ENCODE peak calls at places on chromosomes 1 and 21, in four cellular contexts. One of them, this sample, is unnamed.

GRCh38 chr1:225597926-225598575 is 54.9 kb downstream of the ENAH start:
- DNase-seq in K562: no peak
- DNase-seq in GM12878: no peak
- DNase-seq in HepG2: no peak
- DNase-seq in this sample: no peak

GRCh38 chr21:36150192-36150711 is 6.4 kb upstream of the DOP1B start:
- DNase-seq in K562: no peak
- DNase-seq in GM12878: peak
- DNase-seq in HepG2: no peak
- DNase-seq in this sample: no peak

GRCh38 chr21:43287111-43287973 is 118.5 kb downstream of the CRYAA start:
- DNase-seq in K562: peak
- DNase-seq in GM12878: peak
- DNase-seq in HepG2: no peak
- DNase-seq in this sample: no peak

GRCh38 chr21:43933146-43933673 is 68.2 kb downstream of the AGPAT3 start:
- DNase-seq in K562: no peak
- DNase-seq in GM12878: no peak
- DNase-seq in HepG2: no peak
- DNase-seq in this sample: no peak

GRCh38 chr1:197200468-197200899 is 54.0 kb upstream of the ASPM start:
- DNase-seq in K562: no peak
- DNase-seq in GM12878: no peak
- DNase-seq in HepG2: no peak
- DNase-seq in this sample: no peak

GRCh38 chr1:56788102-56788501 is 31.1 kb downstream of the FYB2 start:
- DNase-seq in K562: no peak
- DNase-seq in GM12878: no peak
- DNase-seq in HepG2: peak
- DNase-seq in this sample: no peak

GRCh38 chr1:153527023-153527724 is 8.6 kb downstream of the S100A6 start:
- DNase-seq in K562: no peak
- DNase-seq in GM12878: no peak
- DNase-seq in HepG2: no peak
- DNase-seq in this sample: no peak

GRCh38 chr1:201450721-201451291 is 18.2 kb downstream of the PHLDA3 start:
- DNase-seq in K562: no peak
- DNase-seq in GM12878: no peak
- DNase-seq in HepG2: no peak
- DNase-seq in this sample: no peak

GRCh38 chr1:55081188-55081904 is 42.0 kb downstream of the PCSK9 start:
- DNase-seq in K562: no peak
- DNase-seq in GM12878: no peak
- DNase-seq in HepG2: no peak
- DNase-seq in this sample: no peak

GRCh38 chr1:173134800-173135199 is 72.3 kb downstream of the TNFSF4 start:
- DNase-seq in K562: no peak
- DNase-seq in GM12878: no peak
- DNase-seq in HepG2: no peak
- DNase-seq in this sample: no peak

GRCh38 chr1:155925506-155925905 is 8.7 kb downstream of the KHDC4 start:
- DNase-seq in K562: no peak
- DNase-seq in GM12878: no peak
- DNase-seq in HepG2: no peak
- DNase-seq in this sample: no peak

GRCh38 chr1:155192346-155193274 is 15.1 kb downstream of the THBS3 start:
- DNase-seq in K562: peak
- DNase-seq in GM12878: no peak
- DNase-seq in HepG2: no peak
- DNase-seq in this sample: no peak

GRCh38 chr1:45200435-45200834 is 6.0 kb downstream of the ZSWIM5 start:
- DNase-seq in K562: no peak
- DNase-seq in GM12878: no peak
- DNase-seq in HepG2: no peak
- DNase-seq in this sample: no peak

GRCh38 chr1:20366766-20367602 is 76.3 kb downstream of the VWA5B1 start:
- DNase-seq in K562: peak
- DNase-seq in GM12878: no peak
- DNase-seq in HepG2: peak
- DNase-seq in this sample: peak

GRCh38 chr1:21634481-21635137 is 34.5 kb downstream of the RAP1GAP start:
- DNase-seq in K562: no peak
- DNase-seq in GM12878: no peak
- DNase-seq in HepG2: no peak
- DNase-seq in this sample: peak

GRCh38 chr1:21811875-21812305 is at the start of gene LDLRAD2:
- DNase-seq in K562: no peak
- DNase-seq in GM12878: no peak
- DNase-seq in HepG2: no peak
- DNase-seq in this sample: no peak

GRCh38 chr21:17931080-17931479 is 111.9 kb upstream of the C21orf91 start:
- DNase-seq in K562: peak
- DNase-seq in GM12878: peak
- DNase-seq in HepG2: peak
- DNase-seq in this sample: no peak

GRCh38 chr1:17661546-17662157 is 93.5 kb upstream of the ACTL8 start:
- DNase-seq in K562: peak
- DNase-seq in GM12878: no peak
- DNase-seq in HepG2: peak
- DNase-seq in this sample: peak

GRCh38 chr1:67256291-67257172 is 51.1 kb upstream of the IL12RB2 start:
- DNase-seq in K562: no peak
- DNase-seq in GM12878: no peak
- DNase-seq in HepG2: no peak
- DNase-seq in this sample: no peak

GRCh38 chr1:226382030-226382429 is 25.9 kb downstream of the PARP1 start:
- DNase-seq in K562: no peak
- DNase-seq in GM12878: no peak
- DNase-seq in HepG2: no peak
- DNase-seq in this sample: no peak

GRCh38 chr1:56095924-56096655 is 483.3 kb downstream of the PLPP3 start:
- DNase-seq in K562: no peak
- DNase-seq in GM12878: no peak
- DNase-seq in HepG2: no peak
- DNase-seq in this sample: no peak

GRCh38 chr21:45080639-45081414 is 6.4 kb downstream of the ADARB1 start:
- DNase-seq in K562: no peak
- DNase-seq in GM12878: no peak
- DNase-seq in HepG2: no peak
- DNase-seq in this sample: no peak

GRCh38 chr1:241269116-241269515 is 87.9 kb downstream of the RGS7 start:
- DNase-seq in K562: no peak
- DNase-seq in GM12878: no peak
- DNase-seq in HepG2: peak
- DNase-seq in this sample: peak

GRCh38 chr1:77888429-77889239 is at the start of gene NEXN:
- DNase-seq in K562: peak
- DNase-seq in GM12878: no peak
- DNase-seq in HepG2: peak
- DNase-seq in this sample: peak

GRCh38 chr1:236907205-236907604 is 97.0 kb downstream of the MT1HL1 start:
- DNase-seq in K562: peak
- DNase-seq in GM12878: no peak
- DNase-seq in HepG2: no peak
- DNase-seq in this sample: no peak

GRCh38 chr1:155022136-155022926 is 11.2 kb downstream of the DCST2 start:
- DNase-seq in K562: no peak
- DNase-seq in GM12878: no peak
- DNase-seq in HepG2: no peak
- DNase-seq in this sample: no peak

GRCh38 chr1:173122344-173122880 is 71.7 kb upstream of the TNFSF18 start:
- DNase-seq in K562: no peak
- DNase-seq in GM12878: no peak
- DNase-seq in HepG2: no peak
- DNase-seq in this sample: no peak

GRCh38 chr1:180927841-180928240 is 15.1 kb downstream of the KIAA1614 start:
- DNase-seq in K562: no peak
- DNase-seq in GM12878: no peak
- DNase-seq in HepG2: no peak
- DNase-seq in this sample: no peak

GRCh38 chr1:210558302-210558701 is 229.6 kb downstream of the HHAT start:
- DNase-seq in K562: peak
- DNase-seq in GM12878: no peak
- DNase-seq in HepG2: no peak
- DNase-seq in this sample: no peak

GRCh38 chr1:214400136-214400535 is 119.2 kb downstream of the SMYD2 start:
- DNase-seq in K562: no peak
- DNase-seq in GM12878: no peak
- DNase-seq in HepG2: no peak
- DNase-seq in this sample: no peak

GRCh38 chr1:10553124-10553523 is 78.4 kb downstream of the PEX14 start:
- DNase-seq in K562: no peak
- DNase-seq in GM12878: no peak
- DNase-seq in HepG2: no peak
- DNase-seq in this sample: no peak

GRCh38 chr1:186710696-186711095 is 30.5 kb upstream of the PTGS2 start:
- DNase-seq in K562: no peak
- DNase-seq in GM12878: no peak
- DNase-seq in HepG2: no peak
- DNase-seq in this sample: peak

GRCh38 chr1:107536266-107536665 is 395.4 kb downstream of the NTNG1 start:
- DNase-seq in K562: no peak
- DNase-seq in GM12878: no peak
- DNase-seq in HepG2: no peak
- DNase-seq in this sample: no peak
- TF ChIP-seq POLR2AphosphoS2 in K562: no peak
- TF ChIP-seq POLR2AphosphoS2 in GM12878: no peak
- TF ChIP-seq POLR2AphosphoS2 in HepG2: no peak
- TF ChIP-seq POLR2AphosphoS2 in this sample: no peak

DNA sequence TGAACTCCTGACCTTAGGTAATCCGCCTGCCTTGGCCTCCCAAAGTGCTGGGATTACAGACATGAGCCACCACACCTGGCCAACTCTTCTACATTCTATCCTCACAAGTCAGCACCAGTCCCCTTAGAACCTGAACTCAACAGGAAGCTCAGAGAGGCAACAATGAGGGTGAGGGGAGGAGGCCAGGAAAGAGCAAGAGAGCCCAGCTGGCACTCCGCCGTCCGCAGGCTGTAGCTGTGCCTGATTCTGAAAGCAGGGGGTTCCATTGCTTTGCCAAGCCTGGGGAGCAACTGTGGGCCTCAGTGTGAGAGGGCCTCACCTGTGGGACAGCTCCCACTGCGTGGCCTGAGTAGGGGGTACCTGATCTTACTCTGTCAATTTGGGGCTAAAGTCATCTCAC is 18.7 kb downstream of the STK40 start:
- DNase-seq in K562: no peak
- DNase-seq in GM12878: no peak
- DNase-seq in HepG2: no peak
- DNase-seq in this sample: no peak
- TF ChIP-seq POLR2AphosphoS2 in K562: no peak
- TF ChIP-seq POLR2AphosphoS2 in GM12878: no peak
- TF ChIP-seq POLR2AphosphoS2 in HepG2: no peak
- TF ChIP-seq POLR2AphosphoS2 in this sample: no peak

DNA sequence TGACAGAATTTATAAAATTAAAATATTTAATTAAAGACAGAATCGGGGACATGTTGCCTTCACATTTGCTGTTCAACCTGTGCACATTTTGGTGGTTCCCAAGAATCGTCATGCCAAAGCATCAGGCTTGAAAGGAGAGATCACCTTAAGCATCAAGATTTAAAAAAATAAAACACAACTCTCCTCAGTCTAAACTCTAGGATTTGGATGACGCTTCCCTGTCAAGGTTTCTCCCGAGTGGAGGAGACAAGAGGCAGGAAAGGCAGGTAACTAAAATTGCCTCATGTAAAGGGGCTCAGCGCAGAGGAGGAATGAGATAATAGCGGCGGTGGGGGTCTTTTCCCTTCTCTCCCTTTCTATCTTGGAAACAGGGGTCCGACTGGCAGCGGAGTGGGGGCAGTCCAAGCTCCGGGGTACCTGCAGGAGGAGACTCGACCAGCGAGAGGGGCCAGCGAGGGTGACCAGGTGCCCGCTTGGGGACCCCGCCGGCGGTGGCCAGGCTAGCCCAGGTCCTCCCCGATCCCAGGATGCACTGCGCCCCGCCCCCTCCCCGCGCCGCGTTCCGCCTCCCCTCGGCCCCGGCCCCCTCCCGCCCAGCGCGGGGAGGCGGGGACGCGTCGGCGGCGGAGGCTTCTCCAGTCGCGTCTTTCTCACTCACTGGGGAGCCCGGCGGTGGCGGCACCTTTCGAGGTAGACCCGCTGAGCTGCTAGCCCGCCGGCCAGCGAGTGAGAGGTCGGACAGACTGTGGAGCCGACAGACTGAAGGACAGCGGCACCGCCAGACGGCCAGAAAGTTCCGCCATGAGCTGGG is at the start of gene FNBP1L:
- DNase-seq in K562: peak
- DNase-seq in GM12878: no peak
- DNase-seq in HepG2: peak
- DNase-seq in this sample: peak
- TF ChIP-seq POLR2AphosphoS2 in K562: no peak
- TF ChIP-seq POLR2AphosphoS2 in GM12878: no peak
- TF ChIP-seq POLR2AphosphoS2 in HepG2: no peak
- TF ChIP-seq POLR2AphosphoS2 in this sample: no peak

DNA sequence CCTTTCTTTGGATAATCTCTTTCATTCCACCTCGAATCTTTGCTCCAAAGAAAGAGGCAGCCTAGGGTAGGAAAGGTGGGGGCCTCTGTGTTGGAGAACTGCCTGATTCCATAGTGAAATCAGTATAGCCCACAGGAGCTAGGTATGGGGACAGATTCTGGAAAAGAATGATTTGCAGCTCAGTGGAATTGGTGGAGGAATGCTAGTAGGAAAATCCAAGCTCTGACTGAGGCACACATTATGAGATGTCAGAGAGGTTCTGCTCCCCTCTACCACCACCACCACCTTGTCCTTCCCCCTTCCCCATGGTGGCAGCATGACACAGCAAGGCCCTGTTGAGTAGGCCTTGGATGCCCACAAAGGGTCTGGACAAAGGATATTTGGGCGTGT is 810 bp downstream of the MLLT11 start:
- DNase-seq in K562: no peak
- DNase-seq in GM12878: no peak
- DNase-seq in HepG2: no peak
- DNase-seq in this sample: no peak
- TF ChIP-seq POLR2AphosphoS2 in K562: no peak
- TF ChIP-seq POLR2AphosphoS2 in GM12878: no peak
- TF ChIP-seq POLR2AphosphoS2 in HepG2: no peak
- TF ChIP-seq POLR2AphosphoS2 in this sample: no peak

GRCh38 chr1:85898861-85899260 is 190.6 kb upstream of the ZNHIT6 start:
- DNase-seq in K562: no peak
- DNase-seq in GM12878: no peak
- DNase-seq in HepG2: no peak
- DNase-seq in this sample: no peak

GRCh38 chr1:85888961-85889360 is 180.7 kb upstream of the ZNHIT6 start:
- DNase-seq in K562: no peak
- DNase-seq in GM12878: no peak
- DNase-seq in HepG2: no peak
- DNase-seq in this sample: no peak

GRCh38 chr1:85894651-85895050 is 186.4 kb upstream of the ZNHIT6 start:
- DNase-seq in K562: no peak
- DNase-seq in GM12878: peak
- DNase-seq in HepG2: peak
- DNase-seq in this sample: peak
- TF ChIP-seq POLR2AphosphoS2 in K562: no peak
- TF ChIP-seq POLR2AphosphoS2 in GM12878: no peak
- TF ChIP-seq POLR2AphosphoS2 in HepG2: no peak
- TF ChIP-seq POLR2AphosphoS2 in this sample: no peak

This sample was measured in A549.